ENCODE peak calls at places on chromosome X, in seven cellular contexts. R is NB4, S is upper lobe of right lung, C is astrocyte of the spinal cord, N is AG09309, L is lower lobe of right lung, H is kidney epithelial cell. F is an unnamed sample.

GRCh38 chrX:55167124-55167523 is 53.0 kb upstream of the PAGE5 start:
- DNase-seq in N (no peak), H (no peak), R (no peak), S (no peak), C (no peak), L (no peak), F (peak)

GRCh38 chrX:17187301-17187836 is 187.6 kb upstream of the NHS start:
- DNase-seq in C (no peak), H (no peak), L (no peak), N (no peak), R (no peak), S (no peak), F (no peak)

GRCh38 chrX:100381613-100382012 is 28.5 kb downstream of the PCDH19 start:
- DNase-seq in H (no peak), R (peak), N (no peak), C (no peak), L (no peak), S (no peak), F (no peak)

GRCh38 chrX:107769581-107770317 is 5.8 kb downstream of the TSC22D3 start:
- DNase-seq in S (no peak), N (no peak), H (no peak), C (no peak), R (no peak), L (no peak), F (no peak)

GRCh38 chrX:150371877-150372276 is 8.8 kb downstream of the MAMLD1 start:
- DNase-seq in C (no peak), S (no peak), L (no peak), N (no peak), R (no peak), H (no peak), F (no peak)

GRCh38 chrX:151697537-151697936 is 2.3 kb downstream of the PRRG3 start:
- DNase-seq in S (no peak), H (no peak), R (no peak), N (peak), C (no peak), L (no peak), F (peak)

GRCh38 chrX:66046612-66047235 is 6.8 kb upstream of the VSIG4 start:
- DNase-seq in N (no peak), S (no peak), R (peak), L (no peak), H (no peak), C (no peak), F (no peak)

GRCh38 chrX:13220916-13221315 is 98.9 kb downstream of the ATXN3L start:
- DNase-seq in R (no peak), S (no peak), H (peak), N (peak), C (peak), L (no peak), F (no peak)

GRCh38 chrX:105221374-105221773 is 880 bp upstream of the TEX13A start:
- DNase-seq in S (no peak), N (no peak), R (peak), L (no peak), H (no peak), C (no peak), F (no peak)

GRCh38 chrX:72069380-72070160 is 62.1 kb downstream of the RTL5 start:
- DNase-seq in C (no peak), R (peak), S (no peak), N (no peak), H (no peak), L (no peak), F (no peak)

GRCh38 chrX:56745019-56745418 is 16.0 kb downstream of the NBDY start:
- DNase-seq in S (no peak), H (peak), R (peak), C (peak), L (no peak), N (peak), F (peak)

GRCh38 chrX:13664026-13664425 is 11.1 kb downstream of the TCEANC start:
- DNase-seq in S (no peak), H (no peak), N (no peak), R (no peak), C (no peak), L (no peak), F (no peak)

GRCh38 chrX:13821740-13822139 is 4.8 kb upstream of the GPM6B start:
- DNase-seq in C (no peak), L (no peak), R (no peak), H (no peak), S (no peak), N (no peak), F (no peak)

GRCh38 chrX:103904301-103904700 is 58.1 kb upstream of the TMSB15B start:
- DNase-seq in L (no peak), S (no peak), N (no peak), H (no peak), C (no peak), R (no peak), F (no peak)
- TF ChIP-seq CTCF in L (no peak), S (no peak), N (no peak), H (no peak), C (no peak), R (no peak), F (no peak)

DNA sequence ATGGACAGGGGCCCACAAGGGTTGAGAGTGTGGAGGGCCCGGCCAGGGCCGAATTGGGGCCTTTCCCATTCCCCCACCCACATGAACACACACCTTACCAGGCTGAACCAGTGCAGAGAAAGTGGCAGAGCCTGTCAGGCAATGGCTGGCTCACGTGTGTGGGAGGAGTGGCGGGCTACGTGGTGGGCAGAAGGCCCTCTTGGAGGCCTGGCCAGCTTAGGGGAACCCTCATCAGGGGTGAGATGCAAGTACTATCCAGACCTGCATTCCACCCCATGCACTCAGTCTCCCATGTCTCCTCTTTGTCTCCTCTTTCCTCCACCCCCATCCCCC is 965 bp downstream of the TCEAL4 start:
- DNase-seq in L (peak), C (no peak), R (no peak), S (peak), H (no peak), N (no peak), F (peak)
- H3K4me3 ChIP-seq in L (peak), C (peak), R (no peak), S (peak), H (peak), N (peak), F (peak)

GRCh38 chrX:8179653-8180052 is 8.6 kb upstream of the VCX2 start:
- DNase-seq in L (no peak), S (no peak), C (peak), H (no peak), N (no peak), R (peak), F (no peak)
- TF ChIP-seq CTCF in L (peak), S (peak), C (peak), H (no peak), N (no peak), R (no peak), F (no peak)

DNA sequence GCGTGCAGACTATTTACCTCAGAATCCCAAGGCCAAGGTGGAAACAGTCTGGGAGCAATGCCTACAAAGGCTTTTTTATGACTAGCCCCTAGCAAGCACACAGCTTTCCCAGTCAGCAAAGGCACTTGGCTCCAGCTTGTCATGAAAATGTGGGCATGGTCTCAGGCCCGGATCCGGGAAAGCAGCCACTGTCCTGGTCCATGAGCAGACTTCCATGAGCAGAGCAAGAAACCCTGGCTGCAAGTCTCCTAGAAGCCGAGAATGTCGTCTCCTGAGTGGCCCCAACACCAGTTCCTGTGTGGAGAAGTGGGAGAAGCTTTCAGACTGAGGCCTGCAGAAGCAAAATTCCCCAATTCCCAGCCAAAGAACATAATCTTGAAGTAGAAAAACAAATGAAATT is 190.5 kb downstream of the MID1 start:
- DNase-seq in H (no peak), S (no peak), N (no peak), R (no peak), C (no peak), L (no peak), F (no peak)
- H3K4me3 ChIP-seq in H (no peak), S (no peak), N (no peak), R (no peak), C (no peak), L (no peak), F (no peak)

GRCh38 chrX:19133784-19134183 is 11.5 kb upstream of the ADGRG2 start:
- DNase-seq in H (no peak), L (no peak), S (no peak), C (no peak), R (no peak), N (no peak), F (no peak)

DNA sequence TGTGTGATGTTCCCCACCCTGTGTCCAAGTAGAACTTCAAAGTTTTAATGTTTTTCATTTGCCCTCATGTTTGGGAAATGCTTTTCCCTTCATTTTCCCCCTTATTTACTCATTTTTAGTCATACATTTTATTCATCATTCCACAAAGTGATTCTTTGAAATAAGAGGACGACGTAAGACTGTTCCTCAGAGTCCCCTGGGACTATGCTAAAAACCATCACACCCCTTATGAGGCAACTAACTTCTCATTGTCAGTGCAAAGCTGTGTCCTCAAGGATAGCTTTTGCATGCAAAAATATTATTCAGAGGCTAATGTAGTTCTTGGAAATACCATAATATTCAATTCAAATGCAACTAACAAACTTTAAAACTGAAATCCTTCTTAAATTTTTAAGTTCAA is 14.8 kb upstream of the ADGRG2 start:
- DNase-seq in R (peak), N (no peak), H (no peak), L (no peak), S (no peak), C (no peak), F (no peak)
- TF ChIP-seq CTCF in R (no peak), N (no peak), H (no peak), L (no peak), S (no peak), C (no peak), F (no peak)

DNA sequence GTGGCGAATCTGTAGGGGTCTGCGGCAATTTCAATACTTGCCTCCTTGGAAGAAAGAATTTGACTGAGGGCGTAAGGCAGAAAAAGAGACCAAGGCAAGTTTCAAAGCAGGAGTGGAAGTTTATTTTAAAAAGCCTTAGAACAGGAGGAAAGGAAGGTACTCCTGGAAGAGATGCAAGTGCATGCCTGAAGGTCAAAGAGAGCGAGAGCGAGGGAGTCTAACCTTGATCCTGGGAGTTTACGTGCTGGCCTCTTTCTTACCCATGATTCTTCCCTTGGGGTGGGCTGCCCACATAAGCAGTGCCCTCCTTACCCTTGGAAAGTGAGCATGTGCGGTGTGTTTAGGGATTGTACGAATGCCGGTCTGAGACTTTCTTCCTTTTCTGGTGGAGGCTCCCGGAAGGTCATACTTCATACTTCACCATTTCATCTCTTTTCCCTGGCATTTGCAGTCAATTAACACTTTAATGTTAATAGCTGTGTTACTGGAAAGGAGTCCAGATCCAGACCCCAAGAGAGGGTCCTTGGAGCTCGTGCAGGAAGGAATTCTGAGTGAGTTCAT is 40.0 kb downstream of the ARSD start:
- DNase-seq in N (no peak), L (no peak), S (no peak), H (no peak), R (peak), C (no peak), F (no peak)
- H3K4me3 ChIP-seq in N (peak), L (peak), S (peak), H (peak), R (peak), C (peak), F (peak)

F was measured in foreskin fibroblast.